ENCODE peak calls at places on chromosome 22, in ten cellular contexts. D is CD8-positive, alpha-beta T cell; Z is left ventricle myocardium inferior; H is lower lobe of right lung; G is kidney epithelial cell; C is Caco-2; Y is suprapubic skin; K is pancreas; E is heart right ventricle; U is cardiac muscle cell. O is an unnamed sample. For H3K36me3 and H3K27me3, the result is how much of the 10 kb centered on the place peaks cover.

GRCh38 chr22:45460288-45461109 is 42.2 kb upstream of the FBLN1 start:
- DNase-seq in D (no peak), E (peak), K (no peak), Z (peak), U (peak), C (no peak), Y (no peak), H (no peak), G (no peak), O (no peak)

GRCh38 chr22:27345681-27346080 is 455.9 kb downstream of the MN1 start:
- DNase-seq in K (no peak), E (no peak), H (no peak), D (no peak), G (no peak), Y (no peak), Z (no peak), C (no peak), U (no peak), O (no peak)

GRCh38 chr22:32848226-32848625 is 46.7 kb downstream of the TIMP3 start:
- DNase-seq in Y (no peak), U (no peak), K (no peak), G (no peak), H (no peak), E (no peak), Z (no peak), C (no peak), D (no peak), O (no peak)

GRCh38 chr22:19764050-19764593 is 3.5 kb downstream of the TBX1 start:
- DNase-seq in D (no peak), Y (no peak), G (no peak), U (no peak), H (no peak), E (no peak), K (no peak), Z (no peak), C (no peak), O (no peak)

GRCh38 chr22:26648011-26648497 is 9.3 kb upstream of the MIAT start:
- DNase-seq in G (no peak), H (no peak), U (no peak), K (no peak), D (peak), Z (no peak), Y (no peak), E (no peak), C (no peak), O (peak)

GRCh38 chr22:33409134-33409533 is 351.0 kb upstream of the SYN3 start:
- DNase-seq in K (no peak), U (no peak), C (no peak), Y (no peak), D (no peak), H (no peak), E (no peak), Z (no peak), G (no peak), O (no peak)

GRCh38 chr22:37848587-37849088 is 581 bp upstream of the EIF3L start:
- DNase-seq in K (no peak), C (no peak), U (peak), Y (no peak), G (no peak), E (no peak), D (no peak), H (no peak), Z (no peak), O (peak)

GRCh38 chr22:33438273-33438672 is 380.1 kb upstream of the SYN3 start:
- DNase-seq in C (no peak), Y (no peak), E (no peak), Z (no peak), H (no peak), K (no peak), U (peak), G (peak), D (no peak), O (no peak)

GRCh38 chr22:48362736-48363404 is 1464.8 kb downstream of the BRD1 start:
- DNase-seq in U (no peak), D (no peak), K (no peak), H (no peak), E (no peak), C (no peak), Y (no peak), Z (no peak), G (no peak), O (no peak)

GRCh38 chr22:32050678-32051515 is 7.8 kb downstream of the SLC5A1 start:
- DNase-seq in Y (peak), C (peak), H (no peak), G (peak), U (peak), E (no peak), D (no peak), Z (no peak), K (peak), O (no peak)

GRCh38 chr22:47190957-47191323 is 428.5 kb downstream of the TBC1D22A start:
- DNase-seq in Z (no peak), C (no peak), U (no peak), G (no peak), Y (peak), E (no peak), K (no peak), H (peak), D (no peak), O (no peak)

GRCh38 chr22:30947821-30948454 is 20.6 kb downstream of the MORC2 start:
- DNase-seq in G (no peak), E (no peak), Z (no peak), H (no peak), U (peak), K (no peak), D (no peak), C (no peak), Y (no peak), O (no peak)

GRCh38 chr22:37154925-37155712 is 5.4 kb upstream of the IL2RB start:
- DNase-seq in Z (no peak), G (no peak), H (no peak), K (no peak), U (peak), E (no peak), Y (no peak), D (no peak), C (no peak), O (no peak)

GRCh38 chr22:45537734-45538181 is 35.1 kb downstream of the FBLN1 start:
- DNase-seq in Y (peak), C (no peak), Z (peak), K (no peak), E (peak), H (no peak), G (no peak), U (peak), D (no peak), O (no peak)

GRCh38 chr22:17631076-17631565 is 2.6 kb upstream of the ATP6V1E1 start:
- DNase-seq in U (no peak), C (no peak), D (no peak), H (no peak), E (no peak), K (no peak), G (no peak), Z (no peak), Y (no peak), O (no peak)

GRCh38 chr22:23837911-23838685 is 708 bp downstream of the DERL3 start:
- DNase-seq in G (no peak), Z (no peak), Y (no peak), H (no peak), E (no peak), K (no peak), C (no peak), U (no peak), D (no peak), O (no peak)

GRCh38 chr22:23838686-23839468 is at the start of gene DERL3:
- DNase-seq in G (peak), K (peak), U (peak), C (peak), Y (peak), H (peak), Z (peak), E (peak), D (peak), O (peak)

GRCh38 chr22:23836281-23836680 is 2.5 kb downstream of the DERL3 start:
- DNase-seq in E (no peak), D (no peak), K (no peak), U (no peak), C (no peak), Z (no peak), Y (peak), G (no peak), H (peak), O (no peak)

GRCh38 chr22:23836692-23837495 is 1.9 kb downstream of the DERL3 start:
- DNase-seq in G (no peak), E (no peak), D (no peak), K (no peak), Y (no peak), Z (no peak), H (no peak), U (no peak), C (no peak), O (no peak)

GRCh38 chr22:23837496-23837859 is 1.3 kb downstream of the DERL3 start:
- DNase-seq in D (no peak), G (no peak), Y (no peak), H (no peak), U (no peak), E (no peak), K (peak), C (no peak), Z (no peak), O (no peak)
- H3K4me3 ChIP-seq in D (no peak), G (no peak), Y (no peak), H (no peak), U (no peak), E (no peak), K (peak), C (no peak), Z (no peak), O (no peak)

GRCh38 chr22:23533771-23534191 is 46.3 kb downstream of the IGLL1 start:
- DNase-seq in Y (no peak), K (no peak), C (peak), D (no peak), G (no peak), H (peak), Z (no peak), E (no peak), U (peak), O (no peak)
- H3K36me3 ChIP-seq in Y (under half), K (under half), C (under half), D (under half), G (under half), H (under half), Z (under half), E (under half), U (under half), O (under half)

DNA sequence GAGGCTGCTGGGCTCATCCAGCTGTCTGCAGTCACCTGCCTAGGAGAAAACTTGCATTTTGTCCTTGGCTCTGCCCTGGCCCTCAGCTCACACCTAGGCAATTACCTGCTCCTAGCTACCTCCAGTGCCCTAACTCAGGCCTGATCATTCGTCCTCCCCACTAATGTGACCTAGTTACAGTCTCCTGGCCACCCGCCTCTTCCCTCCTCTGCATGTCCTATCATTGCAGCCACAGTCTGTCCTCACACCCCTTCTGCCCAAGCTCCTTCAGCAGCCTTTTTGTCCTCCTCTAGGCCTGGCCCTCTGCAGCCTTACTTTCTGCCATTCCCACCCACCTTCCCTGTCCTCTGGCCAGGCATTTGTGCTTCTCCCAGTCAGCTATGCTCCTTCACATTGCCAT is 17.7 kb upstream of the CCDC134 start:
- DNase-seq in G (no peak), Z (no peak), D (no peak), Y (no peak), C (no peak), E (no peak), K (no peak), H (no peak), U (no peak), O (no peak)
- H3K27me3 ChIP-seq in G (under half), Z (under half), D (under half), Y (under half), C (under half), E (under half), K (under half), H (under half), U (under half), O (under half)

GRCh38 chr22:50271519-50271970 is 1.4 kb upstream of the MAPK11 start:
- DNase-seq in Z (peak), U (peak), G (no peak), E (peak), C (peak), K (no peak), Y (no peak), D (no peak), H (no peak), O (peak)
- H3K4me3 ChIP-seq in Z (peak), U (peak), G (no peak), E (peak), C (peak), K (no peak), Y (peak), D (peak), H (peak), O (peak)